ENCODE peak calls at places on chromosome 22, in five cellular contexts. B, I, T, Q and E are unnamed samples.

GRCh38 chr22:19419464-19420178 is 11.9 kb downstream of the HIRA start:
- DNase-seq in B (peak; percentile 24), Q (no peak), T (no peak), I (no peak), E (no peak)

GRCh38 chr22:27137809-27138400 is 480.5 kb downstream of the MIAT start:
- DNase-seq in I (no peak), Q (no peak), T (no peak), B (no peak), E (no peak)

GRCh38 chr22:20803696-20804324 is 29.9 kb downstream of the SERPIND1 start:
- DNase-seq in Q (no peak), B (peak; percentile 35), I (no peak), T (no peak), E (no peak)

GRCh38 chr22:34943830-34944229 is 122.1 kb upstream of the ISX start:
- DNase-seq in Q (no peak), T (no peak), B (no peak), I (no peak), E (no peak)

GRCh38 chr22:34429314-34429713 is 509.0 kb upstream of the LARGE1 start:
- DNase-seq in I (no peak), B (no peak), Q (no peak), T (no peak), E (no peak)

GRCh38 chr22:44204937-44205712 is 24.4 kb downstream of the PARVG start:
- DNase-seq in Q (no peak), T (peak; percentile 38), B (no peak), I (no peak), E (no peak)

GRCh38 chr22:44917372-44918165 is 92.2 kb downstream of the PHF21B start:
- DNase-seq in T (no peak), Q (no peak), B (no peak), I (no peak), E (no peak)

GRCh38 chr22:24433001-24433867 is 5.8 kb downstream of the ADORA2A start:
- DNase-seq in Q (no peak), B (no peak), I (no peak), T (no peak), E (no peak)

GRCh38 chr22:29524440-29525191 is 28.9 kb downstream of the THOC5 start:
- DNase-seq in B (peak; percentile 22), I (no peak), Q (peak; percentile 43), T (no peak), E (no peak)

DNA sequence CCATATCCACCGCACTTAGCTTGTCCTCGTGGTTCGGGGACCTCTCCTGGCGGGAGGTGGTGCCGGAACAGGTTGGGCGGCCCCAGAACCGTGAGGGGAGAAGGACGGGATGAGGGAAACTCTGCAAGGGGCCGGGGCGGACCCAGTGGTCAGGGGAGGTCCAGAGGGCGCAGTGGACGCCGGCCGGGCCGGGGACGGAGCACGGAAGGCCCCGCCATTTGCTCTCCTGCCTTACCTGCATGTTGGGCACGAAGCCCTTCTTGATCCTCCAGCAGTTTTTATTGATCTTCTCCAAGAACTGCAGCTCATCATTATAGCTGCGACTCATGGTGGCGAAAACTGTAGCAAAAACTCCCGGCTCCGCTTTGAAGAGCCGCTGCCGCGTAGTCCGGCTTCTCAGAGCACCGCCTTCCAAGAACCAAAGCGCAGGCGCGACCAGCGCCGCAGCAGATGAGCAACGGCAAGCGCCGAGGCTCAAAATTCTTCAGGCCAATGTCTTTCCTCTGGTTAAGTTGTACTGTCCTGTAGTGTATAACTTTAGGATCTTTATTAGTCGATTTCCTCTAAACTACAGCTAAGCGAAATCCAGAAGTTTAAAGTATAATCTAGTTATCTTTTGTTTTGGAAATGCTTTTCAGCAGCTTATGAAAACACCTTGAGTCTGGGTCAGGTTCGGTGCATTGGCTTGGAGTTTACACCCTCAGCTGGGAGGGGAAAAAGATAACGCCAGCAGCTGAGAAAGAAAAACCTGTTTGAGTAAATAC is at the start of gene RTCB:
- DNase-seq in I (peak; percentile 89), Q (peak; percentile 89), T (peak; percentile 81), B (peak; percentile 94), E (peak; percentile 80)
- TF ChIP-seq POLR2A in I (peak; percentile 13), Q (no peak), T (peak; percentile 78), B (peak; percentile 77), E (no peak)

DNA sequence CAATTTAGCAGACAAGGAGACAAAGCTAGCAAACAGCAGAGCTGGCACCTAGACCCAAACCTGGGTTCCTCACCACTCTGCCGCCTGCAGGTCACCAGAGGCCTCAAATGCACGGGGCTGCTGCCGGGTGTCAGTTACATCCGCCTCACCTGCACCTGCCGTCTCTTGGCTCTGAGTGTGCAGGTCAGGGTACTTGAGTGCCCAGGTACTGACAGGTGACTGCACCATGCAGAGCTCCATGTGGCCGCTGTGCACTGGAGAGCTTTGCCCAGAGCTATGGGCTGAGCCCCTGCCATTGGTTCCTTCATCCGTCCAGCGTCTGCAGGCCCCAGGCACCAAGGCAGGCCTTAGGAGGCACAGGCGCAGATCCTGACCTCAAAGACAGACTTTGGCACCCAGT is 35.0 kb downstream of the PDGFB start:
- DNase-seq in B (no peak), I (peak; percentile 9), Q (peak; percentile 40), T (no peak), E (no peak)
- H3K36me3 ChIP-seq in B (no peaks in the 10 kb centered on the region), I (no peaks in the 10 kb centered on the region), Q (no peaks in the 10 kb centered on the region), T (no peaks in the 10 kb centered on the region), E (no peaks in the 10 kb centered on the region)

DNA sequence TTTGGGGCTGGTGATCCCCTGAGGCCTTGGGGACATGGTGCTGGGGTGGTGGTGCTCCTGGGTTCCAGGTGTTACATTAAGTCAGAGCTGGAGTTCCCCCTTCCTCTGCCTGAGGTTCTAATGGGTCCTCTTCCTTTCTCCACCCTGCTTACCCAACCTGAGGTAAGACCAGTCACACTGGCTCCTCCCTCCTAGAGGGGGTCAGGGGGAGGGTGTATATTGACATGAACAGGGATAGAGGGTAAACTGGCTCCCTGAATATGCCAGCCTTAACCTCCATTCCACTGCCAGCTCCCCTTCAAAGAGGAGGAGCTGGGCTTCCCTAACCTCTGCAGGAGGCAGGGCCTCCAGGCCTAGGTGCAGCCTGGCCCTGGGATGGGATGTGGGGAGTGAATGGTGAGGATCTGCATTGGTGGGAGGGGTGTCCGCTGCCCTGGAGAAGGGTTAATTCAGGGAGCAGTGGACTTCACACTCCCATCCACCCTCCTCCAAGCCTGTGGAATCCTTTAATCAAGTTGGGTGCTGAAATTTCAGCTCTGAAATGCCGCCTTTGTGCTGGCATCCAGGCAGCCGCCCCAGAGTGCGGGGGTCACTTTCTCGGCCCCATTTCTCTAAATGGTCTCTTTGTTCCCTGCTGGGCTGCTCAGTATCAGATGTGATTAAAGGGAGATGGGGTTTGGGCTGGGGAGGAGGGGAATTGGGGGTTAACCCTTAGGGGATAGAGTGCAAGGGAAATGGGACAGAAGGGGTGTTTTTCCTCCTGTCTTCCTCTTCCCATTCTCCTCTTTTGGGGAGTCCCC is 15.2 kb downstream of the POLR2F start:
- DNase-seq in T (no peak), Q (no peak), I (no peak), B (no peak), E (no peak)
- TF ChIP-seq POLR2A in T (no peak), Q (no peak), I (no peak), B (no peak), E (no peak)

GRCh38 chr22:41525450-41526225 is 18.6 kb downstream of the POLR3H start:
- DNase-seq in B (no peak), Q (no peak), T (no peak), I (no peak), E (no peak)
- H3K36me3 ChIP-seq in B (no peaks in the 10 kb centered on the region), Q (peaks cover 26% of the 10 kb centered on the region), T (no peaks in the 10 kb centered on the region), I (no peaks in the 10 kb centered on the region), E (no peaks in the 10 kb centered on the region)

DNA sequence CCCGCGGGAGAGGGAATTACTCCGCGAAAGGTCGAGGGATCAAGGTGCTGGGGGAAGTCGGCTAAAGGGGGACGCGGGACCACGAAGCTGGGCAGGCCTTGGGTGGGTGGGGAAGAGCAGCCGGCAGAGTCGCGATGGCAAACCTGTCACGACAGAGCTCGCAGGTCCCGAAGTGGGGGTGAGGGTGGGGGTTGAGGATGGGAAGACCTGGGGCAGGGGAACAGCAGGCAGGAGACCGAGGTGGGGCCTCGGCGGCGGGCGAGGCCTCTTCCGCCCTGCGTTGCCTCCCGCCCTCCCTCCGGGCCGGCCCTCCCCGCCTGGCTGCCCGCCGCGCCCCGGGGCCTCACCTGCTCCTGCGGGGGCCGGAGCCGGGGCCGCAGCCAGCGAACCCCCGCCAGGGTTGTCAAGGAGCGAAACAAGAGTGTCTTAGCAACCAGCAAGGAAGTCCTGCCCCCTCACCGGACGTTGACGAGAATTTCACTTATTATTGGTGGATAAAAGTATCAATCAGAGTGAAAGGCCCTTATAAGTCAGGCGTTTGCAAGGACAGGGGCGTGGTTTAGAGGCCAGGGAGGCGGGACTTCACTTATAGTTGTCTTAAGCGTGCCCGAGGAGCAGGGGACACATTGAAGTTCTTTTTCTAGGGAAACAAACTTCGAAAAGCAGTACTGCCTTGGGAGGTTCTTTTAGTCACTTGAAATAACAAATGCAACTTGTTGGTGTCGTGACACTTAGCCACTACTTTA is at the start of gene DNAL4:
- DNase-seq in B (peak; percentile 95), Q (peak; percentile 98), I (peak; percentile 99), T (peak; percentile 97), E (peak; percentile 98)
- TF ChIP-seq POLR2A in B (peak; percentile 48), Q (peak; percentile 33), I (peak; percentile 26), T (peak; percentile 8), E (peak; percentile 45)

DNA sequence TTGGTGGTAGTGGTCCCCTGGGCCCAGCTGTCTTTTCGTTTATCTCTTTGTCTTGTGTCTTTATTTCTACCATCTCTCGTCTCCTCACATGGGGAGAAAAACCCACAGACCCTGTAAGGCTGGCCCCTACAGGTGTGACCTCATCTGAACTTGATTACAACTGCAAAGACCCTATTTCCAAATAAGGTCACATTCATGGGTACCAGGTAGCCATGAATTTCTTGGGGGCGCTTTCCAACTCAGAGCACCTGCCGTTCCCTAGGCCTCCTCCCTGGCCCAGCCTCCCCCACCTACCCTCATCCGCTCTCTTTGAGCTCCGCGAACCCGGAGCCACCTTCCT is 14.0 kb upstream of the RRP7A start:
- DNase-seq in Q (no peak), I (no peak), B (no peak), T (no peak), E (no peak)
- H3K36me3 ChIP-seq in Q (no peaks in the 10 kb centered on the region), I (no peaks in the 10 kb centered on the region), B (no peaks in the 10 kb centered on the region), T (no peaks in the 10 kb centered on the region), E (no peaks in the 10 kb centered on the region)